ENCODE peak calls at places on chromosomes 2 and 18, in eight cellular contexts. X is NCI-H2171 treated with DMSO at 0.1 percent for 48 hours; D is NCI-H345; C is NCI-H446 treated with DMSO at 0.1 percent for 48 hours; O is activated T-cell treated with anti-CD3 and anti-CD28 coated beads, Interleukin-2, amount 50 U/mL, for 24 hours; L is glutamatergic neuron; Z is progenitor cell of endocrine pancreas; H is endothelial cell. F is an unnamed sample.

GRCh38 chr2:160791884-160792283 is 298.3 kb upstream of the RBMS1 start:
- DNase-seq in X (no peak), D (no peak), C (no peak), O (no peak), L (no peak), Z (no peak), H (no peak), F (no peak)

GRCh38 chr2:178383718-178384117 is 67.3 kb downstream of the PRKRA start:
- DNase-seq in X (no peak), D (no peak), C (no peak), O (no peak), L (no peak), Z (no peak), H (no peak), F (no peak)

GRCh38 chr2:79887747-79888374 is 375.0 kb downstream of the CTNNA2 start:
- DNase-seq in X (peak), D (peak), C (peak), O (no peak), L (no peak), Z (peak), H (peak), F (no peak)

GRCh38 chr2:190984595-190984994 is 29.4 kb downstream of the STAT1 start:
- DNase-seq in X (no peak), D (no peak), C (no peak), O (no peak), L (no peak), Z (no peak), H (no peak), F (no peak)

GRCh38 chr2:220748875-220749479 is 823.1 kb downstream of the EPHA4 start:
- DNase-seq in X (no peak), D (no peak), C (no peak), O (no peak), L (peak), Z (no peak), H (no peak), F (no peak)

GRCh38 chr18:58896268-58896667 is 31.6 kb downstream of the ZNF532 start:
- DNase-seq in X (no peak), D (no peak), C (no peak), O (no peak), L (peak), Z (no peak), H (no peak), F (peak)

GRCh38 chr2:72081450-72081849 is 66.2 kb downstream of the CYP26B1 start:
- DNase-seq in X (no peak), D (no peak), C (no peak), O (no peak), L (no peak), Z (no peak), H (no peak), F (no peak)

GRCh38 chr2:223696719-223697118 is 94.6 kb upstream of the SCG2 start:
- DNase-seq in X (no peak), D (peak), C (no peak), O (no peak), L (no peak), Z (no peak), H (no peak), F (no peak)

GRCh38 chr18:28735731-28736130 is 558.8 kb upstream of the CDH2 start:
- DNase-seq in X (peak), D (no peak), C (no peak), O (no peak), L (no peak), Z (no peak), H (no peak), F (no peak)

GRCh38 chr2:134391751-134392160 is 137.9 kb downstream of the MGAT5 start:
- DNase-seq in X (no peak), D (peak), C (no peak), O (no peak), L (no peak), Z (no peak), H (no peak), F (peak)

GRCh38 chr18:80178935-80179818 is 68.1 kb downstream of the PARD6G start:
- DNase-seq in X (no peak), D (no peak), C (no peak), O (no peak), L (no peak), Z (no peak), H (no peak), F (no peak)

GRCh38 chr2:119367472-119368099 is 809 bp downstream of the DBI start:
- DNase-seq in X (peak), D (peak), C (no peak), O (peak), L (peak), Z (peak), H (peak), F (peak)

GRCh38 chr2:3449936-3450335 is 69.4 kb downstream of the ADI1 start:
- DNase-seq in X (no peak), D (no peak), C (no peak), O (no peak), L (no peak), Z (no peak), H (no peak), F (no peak)